ENCODE peak calls at places on chromosomes 7 and 10, in five cellular contexts. S, I, N, W and G are unnamed samples.

GRCh38 chr7:46853451-46853850 is 728.5 kb downstream of the TNS3 start:
- DNase-seq in S (no peak), I (no peak), N (no peak), W (no peak), G (no peak)

GRCh38 chr10:108465871-108466641 is 1301.5 kb upstream of the SORCS1 start:
- DNase-seq in S (no peak), I (no peak), N (peak; percentile 67), W (no peak), G (no peak)

GRCh38 chr7:157845203-157845810 is 508.5 kb downstream of the DNAJB6 start:
- DNase-seq in S (no peak), I (no peak), N (no peak), W (peak; percentile 6), G (no peak)

GRCh38 chr7:2843711-2844152 is 376 bp downstream of the GNA12 start:
- DNase-seq in S (peak; percentile 42), I (no peak), N (peak; percentile 74), W (no peak), G (no peak)

GRCh38 chr10:47058303-47058702 is 147.1 kb downstream of the PTPN20 start:
- DNase-seq in S (no peak), I (no peak), N (no peak), W (no peak), G (no peak)

GRCh38 chr7:106916689-106917088 is 51.6 kb downstream of the PIK3CG start:
- DNase-seq in S (no peak), I (no peak), N (no peak), W (no peak), G (no peak)

GRCh38 chr10:33657154-33657900 is 322.9 kb upstream of the NRP1 start:
- DNase-seq in S (no peak), I (peak; percentile 71), N (peak; percentile 32), W (no peak), G (no peak)

GRCh38 chr10:42802889-42803288 is 20.3 kb downstream of the BMS1 start:
- DNase-seq in S (no peak), I (no peak), N (no peak), W (no peak), G (no peak)

GRCh38 chr7:91079491-91079890 is 184.7 kb upstream of the FZD1 start:
- DNase-seq in S (no peak), I (no peak), N (no peak), W (no peak), G (no peak)

GRCh38 chr7:98771519-98772241 is 98.1 kb downstream of the TMEM130 start:
- DNase-seq in S (no peak), I (peak; percentile 42), N (no peak), W (no peak), G (no peak)

GRCh38 chr7:90401989-90402388 is 1.3 kb upstream of the CLDN12 start:
- DNase-seq in S (no peak), I (no peak), N (peak; percentile 71), W (no peak), G (no peak)

GRCh38 chr10:62185914-62186692 is 82.5 kb downstream of the RTKN2 start:
- DNase-seq in S (no peak), I (no peak), N (no peak), W (no peak), G (no peak)

GRCh38 chr10:119898577-119898976 is 6.0 kb downstream of the SEC23IP start:
- DNase-seq in S (no peak), I (no peak), N (no peak), W (no peak), G (no peak)

GRCh38 chr10:74890460-74890859 is 64.1 kb downstream of the KAT6B start:
- DNase-seq in S (no peak), I (no peak), N (no peak), W (no peak), G (no peak)

GRCh38 chr7:20331912-20332317 is 1.2 kb downstream of the ITGB8 start:
- DNase-seq in S (no peak), I (no peak), N (no peak), W (no peak), G (no peak)

GRCh38 chr7:3218561-3219225 is 82.4 kb upstream of the SDK1 start:
- DNase-seq in S (no peak), I (peak; percentile 58), N (no peak), W (no peak), G (peak; percentile 18)

GRCh38 chr10:43964486-43964885 is 315.8 kb upstream of the ZNF32 start:
- DNase-seq in S (no peak), I (no peak), N (no peak), W (no peak), G (no peak)

GRCh38 chr7:5523052-5523711 is 99.5 kb upstream of the TNRC18 start:
- DNase-seq in S (no peak), I (no peak), N (no peak), W (no peak), G (no peak)

GRCh38 chr7:140212100-140212881 is 35.5 kb upstream of the KDM7A start:
- DNase-seq in S (no peak), I (no peak), N (no peak), W (no peak), G (no peak)

GRCh38 chr10:72027498-72027897 is 60.9 kb downstream of the SPOCK2 start:
- DNase-seq in S (no peak), I (no peak), N (no peak), W (peak; percentile 39), G (no peak)

GRCh38 chr7:108335264-108335918 is 120.8 kb downstream of the NRCAM start:
- DNase-seq in S (no peak), I (no peak), N (peak; percentile 30), W (no peak), G (no peak)

GRCh38 chr10:60467202-60467546 is 77.5 kb upstream of the ANK3 start:
- DNase-seq in S (no peak), I (no peak), N (no peak), W (no peak), G (no peak)

GRCh38 chr10:69051303-69051702 is 36.6 kb upstream of the SRGN start:
- DNase-seq in S (no peak), I (no peak), N (no peak), W (no peak), G (no peak)

GRCh38 chr10:86334515-86335085 is 32.0 kb downstream of the GRID1 start:
- DNase-seq in S (no peak), I (no peak), N (no peak), W (peak; percentile 29), G (peak; percentile 91)

GRCh38 chr7:137036768-137037167 is 168.3 kb downstream of the CHRM2 start:
- DNase-seq in S (no peak), I (no peak), N (no peak), W (no peak), G (no peak)

GRCh38 chr10:101708870-101709269 is 13.9 kb upstream of the FBXW4 start:
- DNase-seq in S (no peak), I (no peak), N (no peak), W (no peak), G (no peak)

GRCh38 chr10:88927291-88927690 is 25.3 kb downstream of the ACTA2 start:
- DNase-seq in S (no peak), I (no peak), N (no peak), W (no peak), G (no peak)

GRCh38 chr7:1666779-1667565 is 3.1 kb upstream of the ELFN1 start:
- DNase-seq in S (no peak), I (no peak), N (peak; percentile 86), W (no peak), G (peak; percentile 77)
- TF ChIP-seq JUND in S (no peak), I (no peak), N (no peak), W (no peak), G (no peak)

DNA sequence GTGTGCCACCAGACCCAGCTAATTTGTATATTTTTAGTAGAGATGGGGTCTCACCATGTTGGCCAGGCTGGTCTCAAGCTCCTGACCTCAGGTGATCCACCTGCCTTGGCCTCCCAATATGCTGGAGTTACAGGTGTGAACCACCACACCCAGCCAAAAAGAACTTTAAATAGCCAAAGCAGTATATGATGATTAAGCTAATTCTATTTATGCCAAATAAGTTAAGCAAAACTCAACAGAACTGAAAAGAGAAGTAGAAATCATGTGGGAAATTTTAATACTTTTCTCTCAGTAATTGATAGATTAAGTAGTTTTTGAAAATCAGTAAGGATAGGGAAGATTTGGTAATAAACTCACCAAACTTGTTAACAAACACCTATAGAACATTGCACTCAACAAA is 24.5 kb upstream of the RHEB start:
- DNase-seq in S (no peak), I (no peak), N (no peak), W (no peak), G (no peak)
- TF ChIP-seq JUND in S (no peak), I (no peak), N (no peak), W (no peak), G (no peak)

DNA sequence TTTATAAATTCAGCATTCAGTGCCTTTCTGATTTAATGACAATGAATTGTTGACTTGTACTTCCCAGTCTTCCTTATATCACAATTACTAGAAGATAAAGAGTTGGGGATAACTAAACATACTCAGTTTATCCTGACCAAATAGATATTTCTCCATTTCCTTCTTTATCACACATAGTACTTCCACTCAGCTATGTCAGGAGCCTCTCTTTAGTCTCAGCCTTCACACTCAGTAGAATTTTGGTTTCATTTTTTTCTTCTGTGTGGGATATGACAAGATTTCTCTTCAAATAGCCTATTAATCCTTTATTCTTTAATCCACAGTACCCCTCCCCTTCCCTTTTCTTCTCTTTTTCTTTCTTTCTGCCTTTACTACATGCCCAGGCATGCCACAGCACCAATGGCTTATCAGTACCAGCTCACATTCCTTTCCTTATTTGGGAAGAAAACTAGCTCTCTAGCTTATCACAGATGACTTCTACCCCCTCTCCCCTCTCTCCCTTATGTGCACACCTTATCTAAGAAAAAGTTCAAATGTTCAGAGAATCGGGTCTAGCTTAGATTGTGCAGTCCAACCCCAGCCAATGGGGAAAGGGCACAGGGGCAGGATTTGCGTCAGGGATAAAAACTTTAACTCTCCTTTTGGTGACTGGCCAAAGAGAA is 109.0 kb downstream of the PHF14 start:
- DNase-seq in S (no peak), I (peak; percentile 75), N (no peak), W (no peak), G (no peak)
- TF ChIP-seq JUND in S (no peak), I (no peak), N (no peak), W (no peak), G (no peak)

GRCh38 chr7:112047421-112047820 is 158.8 kb downstream of the DOCK4 start:
- DNase-seq in S (no peak), I (no peak), N (no peak), W (no peak), G (no peak)

GRCh38 chr7:112049555-112049954 is 156.6 kb downstream of the DOCK4 start:
- DNase-seq in S (no peak), I (no peak), N (no peak), W (no peak), G (no peak)

GRCh38 chr7:112052507-112052906 is 153.7 kb downstream of the DOCK4 start:
- DNase-seq in S (no peak), I (no peak), N (no peak), W (no peak), G (no peak)

GRCh38 chr7:112052993-112053392 is 153.2 kb downstream of the DOCK4 start:
- DNase-seq in S (no peak), I (peak; percentile 18), N (no peak), W (no peak), G (no peak)

DNA sequence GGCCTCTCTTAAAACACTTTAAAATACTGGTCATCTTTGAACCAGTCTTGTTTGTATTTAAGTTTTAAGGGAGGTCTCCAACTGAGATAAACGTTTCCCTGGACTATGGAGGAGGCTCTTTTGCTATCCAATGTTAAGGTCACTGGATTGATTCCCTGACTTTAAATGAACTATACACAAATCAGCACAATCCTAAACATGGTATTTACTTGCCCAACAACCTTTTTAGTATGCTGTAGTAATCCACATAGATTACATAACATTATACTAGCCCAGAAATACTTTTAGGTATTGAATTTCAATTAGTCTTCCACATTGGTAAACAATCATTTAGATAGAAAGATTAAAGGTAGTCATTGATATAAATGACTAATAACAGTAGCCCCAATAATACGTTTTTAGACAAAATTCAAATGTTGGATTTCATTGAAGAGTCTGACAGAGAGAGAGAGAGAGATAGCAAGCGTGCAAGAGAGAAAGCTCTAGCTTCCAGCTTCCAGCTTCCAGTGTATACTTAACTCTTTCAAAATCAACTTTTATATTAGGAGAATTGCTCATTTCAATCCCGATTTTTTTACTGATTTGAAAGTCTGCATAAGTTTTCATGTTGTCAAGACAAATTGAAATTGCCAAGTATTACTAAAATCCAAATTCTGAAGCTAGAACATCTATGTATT is 155.9 kb downstream of the DOCK4 start:
- DNase-seq in S (no peak), I (no peak), N (no peak), W (no peak), G (no peak)
- TF ChIP-seq JUND in S (no peak), I (no peak), N (no peak), W (no peak), G (no peak)